ENCODE peak calls at places on chromosomes 4 and X, in five cellular contexts. F is neural crest cell, W is fibroblast of villous mesenchyme, E is HFF-Myc, C is GM20000. R is an unnamed sample.

GRCh38 chr4:151251922-151252321 is 25.0 kb upstream of the PRSS48 start:
- DNase-seq in F (no peak), W (no peak), E (no peak), C (no peak), R (no peak)

GRCh38 chr4:105414316-105414715 is 59.5 kb downstream of the PPA2 start:
- DNase-seq in F (no peak), W (no peak), E (no peak), C (no peak), R (no peak)

GRCh38 chrX:153554519-153555167 is 37.2 kb downstream of the ATP2B3 start:
- DNase-seq in F (peak; percentile 61), W (peak; percentile 44), E (no peak), C (peak; percentile 70), R (peak; percentile 71)

GRCh38 chrX:114127005-114127404 is 456.9 kb upstream of the HTR2C start:
- DNase-seq in F (no peak), W (no peak), E (no peak), C (no peak), R (no peak)

GRCh38 chr4:1718095-1718850 is 2.9 kb downstream of the TMEM129 start:
- DNase-seq in F (no peak), W (no peak), E (no peak), C (no peak), R (no peak)

GRCh38 chr4:158884280-158884679 is 115.5 kb downstream of the FNIP2 start:
- DNase-seq in F (no peak), W (no peak), E (no peak), C (no peak), R (no peak)

GRCh38 chr4:54719378-54719777 is 61.6 kb downstream of the KIT start:
- DNase-seq in F (no peak), W (no peak), E (no peak), C (no peak), R (no peak)

GRCh38 chr4:146520894-146521542 is 722 bp downstream of the SLC10A7 start:
- DNase-seq in F (no peak), W (peak; percentile 80), E (no peak), C (peak; percentile 48), R (peak; percentile 37)

GRCh38 chrX:48539345-48540014 is at the start of gene TBC1D25:
- DNase-seq in F (peak; percentile 85), W (peak; percentile 99), E (peak; percentile 89), C (peak; percentile 89), R (peak; percentile 90)
- TF ChIP-seq CTCF in F (peak; percentile 55), W (peak; percentile 32), E (peak; percentile 34), C (peak; percentile 40), R (peak; percentile 34)

DNA sequence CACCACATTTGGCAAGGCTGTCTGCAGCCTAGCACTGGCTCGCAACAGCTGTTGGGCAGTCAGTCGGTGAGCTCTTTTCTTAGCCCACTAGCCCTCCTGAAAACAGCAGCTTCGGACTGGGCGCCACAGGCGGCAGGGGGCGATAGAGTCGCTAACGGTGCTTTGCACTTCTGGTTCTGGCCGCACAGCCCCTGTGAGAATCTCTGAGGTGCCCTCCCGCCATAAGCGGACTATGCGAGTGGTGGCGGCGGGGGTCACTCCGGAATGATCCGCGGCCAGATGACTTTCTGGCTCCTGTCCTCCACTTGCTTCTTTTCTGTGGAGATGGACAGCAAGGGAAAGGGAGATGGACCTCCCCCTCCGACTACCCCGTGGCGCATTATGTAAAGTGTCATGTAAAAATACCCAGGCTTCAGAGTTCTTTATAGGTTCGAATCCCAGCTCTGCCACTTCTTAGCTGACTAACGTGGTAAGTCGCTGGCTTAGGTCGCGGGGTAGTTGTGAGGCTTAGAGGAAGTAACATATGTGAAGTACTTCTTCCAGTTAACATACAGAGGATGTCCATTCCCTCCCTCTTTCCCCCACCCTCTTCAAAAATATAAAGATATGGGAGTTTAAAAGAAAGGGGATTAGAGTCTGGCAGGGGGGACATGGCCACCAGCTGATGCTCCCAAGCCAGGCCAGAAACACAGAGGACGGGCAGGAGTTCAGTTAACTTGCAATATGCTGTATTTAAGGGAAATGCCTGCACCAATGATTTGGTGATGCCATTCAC is 11.0 kb downstream of the ARHGAP36 start:
- DNase-seq in F (peak; percentile 77), W (peak; percentile 3), E (no peak), C (peak; percentile 26), R (peak; percentile 34)
- TF ChIP-seq CTCF in F (peak; percentile 81), W (peak; percentile 47), E (peak; percentile 45), C (no peak), R (no peak)

DNA sequence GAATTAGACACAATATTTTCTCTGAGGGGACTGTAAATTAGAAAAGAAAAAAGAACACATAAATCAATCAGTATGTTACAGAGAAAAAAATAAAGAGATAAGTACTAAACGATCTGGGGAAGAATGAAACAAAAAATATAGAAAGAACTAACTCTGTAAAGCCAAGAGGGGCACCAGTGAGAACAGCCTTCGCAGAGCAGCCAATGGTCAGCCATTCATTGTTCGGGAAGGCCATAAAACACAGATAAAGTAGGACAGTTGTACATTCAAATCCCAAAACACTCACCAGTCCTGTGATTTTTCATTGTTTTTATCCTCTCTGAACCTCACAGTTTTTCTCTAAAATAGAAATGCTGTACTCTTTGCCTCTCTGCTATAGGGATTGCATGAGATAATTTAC is 127.9 kb downstream of the NEK1 start:
- DNase-seq in F (no peak), W (peak; percentile 25), E (no peak), C (no peak), R (no peak)
- TF ChIP-seq CTCF in F (peak; percentile 18), W (peak; percentile 29), E (no peak), C (no peak), R (no peak)

GRCh38 chr4:52103314-52103713 is 52.2 kb downstream of the SPATA18 start:
- DNase-seq in F (no peak), W (no peak), E (no peak), C (no peak), R (no peak)
- TF ChIP-seq CTCF in F (peak; percentile 52), W (peak; percentile 24), E (peak; percentile 51), C (no peak), R (no peak)